ENCODE peak calls at places on chromosomes 1 and 21, in four cellular contexts. K is RWPE1; P is ELR; A is CD8-positive, alpha-beta T cell. X is an unnamed sample.

GRCh38 chr1:180486092-180486491 is 16.3 kb downstream of the ACBD6 start:
- DNase-seq in K (no peak), P (no peak), A (no peak), X (no peak)

GRCh38 chr1:184635347-184636155 is 119.1 kb downstream of the EDEM3 start:
- DNase-seq in K (no peak), P (peak; percentile 11), A (no peak), X (peak; percentile 55)

GRCh38 chr1:17586172-17586963 is 46.9 kb downstream of the ARHGEF10L start:
- DNase-seq in K (peak; percentile 65), P (peak; percentile 87), A (no peak), X (peak; percentile 96)

GRCh38 chr1:61141288-61142044 is 59.1 kb downstream of the NFIA start:
- DNase-seq in K (peak; percentile 82), P (peak; percentile 22), A (no peak), X (peak; percentile 46)

GRCh38 chr1:27133990-27134389 is 20.9 kb downstream of the SLC9A1 start:
- DNase-seq in K (no peak), P (no peak), A (no peak), X (peak; percentile 83)

GRCh38 chr1:235430991-235431390 is 63.8 kb downstream of the TBCE start:
- DNase-seq in K (no peak), P (no peak), A (no peak), X (no peak)

GRCh38 chr1:63198921-63199530 is 123.3 kb upstream of the FOXD3 start:
- DNase-seq in K (no peak), P (no peak), A (no peak), X (no peak)

GRCh38 chr1:162018418-162018817 is 5.3 kb downstream of the OLFML2B start:
- DNase-seq in K (no peak), P (no peak), A (no peak), X (peak; percentile 21)

GRCh38 chr1:177082855-177083741 is 81.4 kb downstream of the ASTN1 start:
- DNase-seq in K (no peak), P (peak; percentile 9), A (no peak), X (no peak)

GRCh38 chr21:14589855-14590563 is 43.9 kb upstream of the SAMSN1 start:
- DNase-seq in K (no peak), P (no peak), A (no peak), X (no peak)

GRCh38 chr1:201217146-201217545 is 26.5 kb downstream of the IGFN1 start:
- DNase-seq in K (no peak), P (no peak), A (no peak), X (no peak)

GRCh38 chr1:155975375-155976061 is 2.8 kb downstream of the ARHGEF2 start:
- DNase-seq in K (no peak), P (no peak), A (no peak), X (peak; percentile 89)

GRCh38 chr21:17045214-17045835 is 467.5 kb upstream of the CXADR start:
- DNase-seq in K (no peak), P (peak; percentile 43), A (no peak), X (no peak)

GRCh38 chr1:178513278-178513983 is 522 bp downstream of the TEX35 start:
- DNase-seq in K (no peak), P (no peak), A (no peak), X (peak; percentile 57)

GRCh38 chr1:233289676-233290075 is 5.8 kb downstream of the PCNX2 start:
- DNase-seq in K (no peak), P (no peak), A (no peak), X (no peak)

GRCh38 chr1:169574336-169574735 is 11.9 kb downstream of the F5 start:
- DNase-seq in K (no peak), P (no peak), A (no peak), X (no peak)

X was measured in osteoblast.